ENCODE peak calls at places on chromosomes 7 and 10, in seven cellular contexts. V, A, X, B, Q, K and D are unnamed samples.

GRCh38 chr7:55550838-55551537 is 21.3 kb downstream of the VOPP1 start:
- DNase-seq in V (no peak), A (no peak), X (no peak), B (no peak), Q (no peak), K (no peak), D (no peak)

GRCh38 chr7:105691029-105691691 is 109.9 kb upstream of the EFCAB10 start:
- DNase-seq in V (no peak), A (peak; percentile 43), X (no peak), B (no peak), Q (peak; percentile 16), K (peak; percentile 49), D (no peak)

GRCh38 chr7:18590744-18591340 is 95.3 kb downstream of the HDAC9 start:
- DNase-seq in V (no peak), A (peak; percentile 35), X (no peak), B (no peak), Q (no peak), K (no peak), D (no peak)

GRCh38 chr10:21030096-21030495 is 133.0 kb upstream of the NEBL start:
- DNase-seq in V (no peak), A (no peak), X (no peak), B (peak; percentile 64), Q (peak; percentile 38), K (no peak), D (no peak)

GRCh38 chr7:13185139-13185538 is 497.7 kb downstream of the ARL4A start:
- DNase-seq in V (no peak), A (no peak), X (no peak), B (no peak), Q (no peak), K (no peak), D (no peak)

GRCh38 chr7:75989726-75990388 is 4.5 kb downstream of the TMEM120A start:
- DNase-seq in V (no peak), A (no peak), X (peak; percentile 65), B (peak; percentile 33), Q (no peak), K (peak; percentile 56), D (no peak)

GRCh38 chr10:30422981-30423654 is 10.9 kb upstream of the MAP3K8 start:
- DNase-seq in V (peak; percentile 25), A (peak; percentile 69), X (peak; percentile 50), B (peak; percentile 82), Q (peak; percentile 48), K (no peak), D (no peak)

GRCh38 chr10:103442031-103442461 is 10.1 kb downstream of the CALHM2 start:
- DNase-seq in V (no peak), A (no peak), X (peak; percentile 46), B (no peak), Q (peak; percentile 80), K (no peak), D (no peak)

GRCh38 chr10:13528138-13528874 is 508 bp downstream of the BEND7 start:
- DNase-seq in V (peak; percentile 69), A (no peak), X (peak; percentile 22), B (no peak), Q (no peak), K (peak; percentile 60), D (peak; percentile 59)

GRCh38 chr10:27099448-27099847 is 846 bp downstream of the ANKRD26 start:
- DNase-seq in V (no peak), A (no peak), X (no peak), B (no peak), Q (no peak), K (no peak), D (no peak)

GRCh38 chr10:27104919-27105318 is 4.6 kb upstream of the ANKRD26 start:
- DNase-seq in V (no peak), A (no peak), X (no peak), B (no peak), Q (no peak), K (no peak), D (no peak)

GRCh38 chr10:27100800-27101347 is 580 bp upstream of the ANKRD26 start:
- DNase-seq in V (no peak), A (no peak), X (no peak), B (no peak), Q (no peak), K (no peak), D (peak; percentile 17)

DNA sequence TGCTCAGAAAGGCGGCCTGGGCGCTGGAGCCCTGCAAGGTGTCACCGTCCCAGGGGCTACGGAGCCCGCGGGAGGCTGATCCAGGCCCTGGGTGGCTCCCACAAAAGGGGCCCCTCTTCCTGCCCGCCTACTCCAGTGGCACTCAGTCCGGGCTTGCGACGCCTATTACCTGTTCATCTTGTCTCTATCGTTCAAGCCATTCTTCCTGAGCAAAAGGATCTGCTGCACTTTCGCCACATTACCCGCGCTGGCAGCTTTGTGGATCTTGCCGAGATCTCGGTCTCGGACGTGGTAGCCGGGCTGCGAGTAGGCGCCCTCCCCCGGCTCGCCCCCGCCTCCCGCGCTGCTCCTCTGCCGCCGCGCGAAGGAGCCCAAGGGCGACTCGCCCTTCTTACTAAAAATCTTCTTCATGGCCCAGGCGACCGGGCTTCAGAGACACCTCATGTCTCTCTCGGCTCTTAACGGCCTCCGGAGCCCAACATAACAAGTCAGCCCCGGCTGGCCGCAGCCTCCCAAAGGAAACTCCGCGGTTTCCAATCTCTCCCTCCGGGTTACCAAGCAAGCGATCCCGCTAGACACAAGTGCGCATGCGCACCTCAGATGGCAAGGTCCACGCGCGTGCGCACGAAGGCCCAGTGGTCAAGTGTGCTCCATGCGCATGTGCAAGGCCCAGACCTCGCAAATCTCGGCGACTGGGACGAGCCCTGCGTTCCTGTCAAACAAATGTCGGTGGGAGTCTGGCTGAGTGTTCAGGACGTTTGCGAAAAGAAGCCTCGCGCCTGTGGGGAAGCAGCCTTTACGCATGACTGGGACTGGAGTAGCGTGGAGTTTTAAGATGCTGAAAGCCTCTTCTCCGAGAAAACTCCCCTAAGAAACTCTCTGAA is at the start of gene ANKRD26:
- DNase-seq in V (peak; percentile 98), A (peak; percentile 98), X (peak; percentile 98), B (peak; percentile 99), Q (peak; percentile 96), K (peak; percentile 92), D (peak; percentile 99)
- TF ChIP-seq CTCF in V (no peak), A (no peak), X (no peak), B (no peak), Q (no peak), K (peak; percentile 15), D (no peak)

GRCh38 chr10:133006806-133007205 is 64.4 kb upstream of the CFAP46 start:
- DNase-seq in V (no peak), A (no peak), X (no peak), B (no peak), Q (no peak), K (no peak), D (no peak)

GRCh38 chr10:133006202-133006601 is 63.8 kb upstream of the CFAP46 start:
- DNase-seq in V (no peak), A (no peak), X (no peak), B (no peak), Q (no peak), K (no peak), D (no peak)

GRCh38 chr10:133004478-133004877 is 62.1 kb upstream of the CFAP46 start:
- DNase-seq in V (no peak), A (no peak), X (no peak), B (no peak), Q (no peak), K (no peak), D (no peak)

GRCh38 chr10:133003195-133003594 is 60.8 kb upstream of the CFAP46 start:
- DNase-seq in V (no peak), A (no peak), X (no peak), B (no peak), Q (no peak), K (no peak), D (no peak)

DNA sequence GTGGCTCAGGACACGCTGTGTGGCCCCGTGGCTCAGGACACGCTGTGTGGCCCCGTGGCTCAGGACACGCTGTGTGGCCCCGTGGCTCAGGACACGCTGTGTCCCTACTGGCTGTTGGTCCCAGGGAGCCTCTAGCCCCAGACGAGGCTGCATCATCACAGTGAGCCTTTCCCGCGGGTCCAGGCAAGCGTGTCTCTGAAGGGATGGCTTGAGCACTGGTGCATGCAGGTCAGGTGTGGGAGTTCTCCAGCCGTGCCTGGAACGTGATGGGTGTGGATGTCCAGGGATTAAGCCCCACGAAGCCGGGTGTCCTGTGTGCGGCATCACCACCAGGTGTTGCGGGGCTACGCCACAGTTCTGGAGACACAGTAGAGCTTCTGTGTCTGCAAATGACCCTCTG is 62.6 kb upstream of the CFAP46 start:
- DNase-seq in V (no peak), A (no peak), X (no peak), B (no peak), Q (no peak), K (no peak), D (no peak)
- TF ChIP-seq CTCF in V (no peak), A (no peak), X (no peak), B (no peak), Q (no peak), K (no peak), D (no peak)

GRCh38 chr10:123154943-123155505 is 822 bp downstream of the BUB3 start:
- DNase-seq in V (no peak), A (no peak), X (no peak), B (peak; percentile 66), Q (peak; percentile 19), K (no peak), D (no peak)

GRCh38 chr10:123157210-123157609 is 3.0 kb downstream of the BUB3 start:
- DNase-seq in V (no peak), A (no peak), X (no peak), B (no peak), Q (peak; percentile 49), K (no peak), D (no peak)

GRCh38 chr10:123156091-123156490 is 1.9 kb downstream of the BUB3 start:
- DNase-seq in V (no peak), A (no peak), X (no peak), B (no peak), Q (peak; percentile 49), K (no peak), D (no peak)

GRCh38 chr10:123153486-123154091 is 613 bp upstream of the BUB3 start:
- DNase-seq in V (no peak), A (no peak), X (no peak), B (no peak), Q (no peak), K (no peak), D (no peak)

GRCh38 chr10:123154092-123154942 is at the start of gene BUB3:
- DNase-seq in V (peak; percentile 91), A (peak; percentile 100), X (peak; percentile 98), B (peak; percentile 99), Q (peak; percentile 99), K (peak; percentile 98), D (peak; percentile 92)
- TF ChIP-seq CTCF in V (no peak), A (no peak), X (peak; percentile 59), B (no peak), Q (peak; percentile 25), K (no peak), D (no peak)

DNA sequence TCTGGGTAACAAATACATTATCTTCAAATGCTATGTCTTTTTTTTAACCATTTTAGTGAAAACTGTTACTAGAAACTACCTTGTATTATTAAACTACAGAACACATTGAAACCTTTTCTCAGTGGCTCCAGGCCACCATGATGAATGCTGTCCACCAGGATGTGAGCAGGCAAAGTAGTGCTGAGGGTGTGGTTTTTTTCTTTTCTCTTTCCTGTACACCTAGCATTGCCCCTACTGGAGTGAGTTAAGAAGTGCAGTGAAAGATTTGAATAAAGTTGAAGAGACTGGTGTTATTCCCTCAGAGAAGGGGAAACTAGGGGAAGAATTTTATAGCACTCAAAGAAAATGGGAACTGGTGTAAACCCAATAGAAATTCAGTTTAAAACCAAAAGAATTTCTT is 120.0 kb upstream of the SAMD8 start:
- DNase-seq in V (no peak), A (peak; percentile 64), X (no peak), B (no peak), Q (no peak), K (no peak), D (no peak)
- TF ChIP-seq CTCF in V (peak; percentile 45), A (peak; percentile 37), X (peak; percentile 25), B (no peak), Q (peak; percentile 48), K (peak; percentile 32), D (peak; percentile 57)